ENCODE peak calls at places on chromosomes 5 and 9, in five cellular contexts. One of them, this sample, is unnamed.
A peak's percentile ranks its signal among the peaks of the same experiment; 100 is the strongest.

GRCh38 chr9:88521308-88521707 is 13.7 kb upstream of the NXNL2 start:
- DNase-seq in ureter: no peak
- DNase-seq in HFF-Myc: no peak
- DNase-seq in HT1080: no peak
- DNase-seq in stimulated activated CD4-positive, alpha-beta T cell treated with anti-CD3 and anti-CD28 coated beads, Interleukin-12 subunit alpha, Interleukin-12 subunit beta, amount 100 ng/mL, for 48 hours: no peak
- DNase-seq in this sample: no peak

GRCh38 chr5:154237946-154238345 is 47.4 kb downstream of the GALNT10 start:
- DNase-seq in ureter: no peak
- DNase-seq in HFF-Myc: no peak
- DNase-seq in HT1080: no peak
- DNase-seq in stimulated activated CD4-positive, alpha-beta T cell treated with anti-CD3 and anti-CD28 coated beads, Interleukin-12 subunit alpha, Interleukin-12 subunit beta, amount 100 ng/mL, for 48 hours: no peak
- DNase-seq in this sample: no peak

GRCh38 chr5:171412186-171412585 is 7.3 kb upstream of the FGF18 start:
- DNase-seq in ureter: no peak
- DNase-seq in HFF-Myc: no peak
- DNase-seq in HT1080: no peak
- DNase-seq in stimulated activated CD4-positive, alpha-beta T cell treated with anti-CD3 and anti-CD28 coated beads, Interleukin-12 subunit alpha, Interleukin-12 subunit beta, amount 100 ng/mL, for 48 hours: no peak
- DNase-seq in this sample: no peak

GRCh38 chr9:93234600-93234999 is 50.7 kb downstream of the WNK2 start:
- DNase-seq in ureter: no peak
- DNase-seq in HFF-Myc: no peak
- DNase-seq in HT1080: no peak
- DNase-seq in stimulated activated CD4-positive, alpha-beta T cell treated with anti-CD3 and anti-CD28 coated beads, Interleukin-12 subunit alpha, Interleukin-12 subunit beta, amount 100 ng/mL, for 48 hours: no peak
- DNase-seq in this sample: no peak

GRCh38 chr9:134598884-134599245 is 42.7 kb upstream of the COL5A1 start:
- DNase-seq in ureter: no peak
- DNase-seq in HFF-Myc: no peak
- DNase-seq in HT1080: no peak
- DNase-seq in stimulated activated CD4-positive, alpha-beta T cell treated with anti-CD3 and anti-CD28 coated beads, Interleukin-12 subunit alpha, Interleukin-12 subunit beta, amount 100 ng/mL, for 48 hours: no peak
- DNase-seq in this sample: no peak

GRCh38 chr5:133429046-133429445 is 183.3 kb downstream of the FSTL4 start:
- DNase-seq in ureter: no peak
- DNase-seq in HFF-Myc: no peak
- DNase-seq in HT1080: no peak
- DNase-seq in stimulated activated CD4-positive, alpha-beta T cell treated with anti-CD3 and anti-CD28 coated beads, Interleukin-12 subunit alpha, Interleukin-12 subunit beta, amount 100 ng/mL, for 48 hours: no peak
- DNase-seq in this sample: no peak

GRCh38 chr5:55558484-55558883 is 23.7 kb upstream of the PLPP1 start:
- DNase-seq in ureter: no peak
- DNase-seq in HFF-Myc: no peak
- DNase-seq in HT1080: no peak
- DNase-seq in stimulated activated CD4-positive, alpha-beta T cell treated with anti-CD3 and anti-CD28 coated beads, Interleukin-12 subunit alpha, Interleukin-12 subunit beta, amount 100 ng/mL, for 48 hours: no peak
- DNase-seq in this sample: no peak

GRCh38 chr5:169548315-169548714 is 35.3 kb upstream of the SPDL1 start:
- DNase-seq in ureter: no peak
- DNase-seq in HFF-Myc: peak; percentile 10
- DNase-seq in HT1080: peak; percentile 28
- DNase-seq in stimulated activated CD4-positive, alpha-beta T cell treated with anti-CD3 and anti-CD28 coated beads, Interleukin-12 subunit alpha, Interleukin-12 subunit beta, amount 100 ng/mL, for 48 hours: no peak
- DNase-seq in this sample: peak; percentile 60

GRCh38 chr9:136438909-136439549 is 616 bp downstream of the INPP5E start:
- DNase-seq in ureter: no peak
- DNase-seq in HFF-Myc: no peak
- DNase-seq in HT1080: peak; percentile 32
- DNase-seq in stimulated activated CD4-positive, alpha-beta T cell treated with anti-CD3 and anti-CD28 coated beads, Interleukin-12 subunit alpha, Interleukin-12 subunit beta, amount 100 ng/mL, for 48 hours: peak; percentile 28
- DNase-seq in this sample: no peak

GRCh38 chr5:125485003-125485641 is 738.7 kb upstream of the ZNF608 start:
- DNase-seq in ureter: peak; percentile 63
- DNase-seq in HFF-Myc: peak; percentile 99
- DNase-seq in HT1080: peak; percentile 98
- DNase-seq in stimulated activated CD4-positive, alpha-beta T cell treated with anti-CD3 and anti-CD28 coated beads, Interleukin-12 subunit alpha, Interleukin-12 subunit beta, amount 100 ng/mL, for 48 hours: no peak
- DNase-seq in this sample: peak; percentile 100

GRCh38 chr9:80320916-80321315 is 749.2 kb downstream of the TLE4 start:
- DNase-seq in ureter: no peak
- DNase-seq in HFF-Myc: no peak
- DNase-seq in HT1080: no peak
- DNase-seq in stimulated activated CD4-positive, alpha-beta T cell treated with anti-CD3 and anti-CD28 coated beads, Interleukin-12 subunit alpha, Interleukin-12 subunit beta, amount 100 ng/mL, for 48 hours: no peak
- DNase-seq in this sample: no peak

GRCh38 chr5:122864400-122864799 is 19.0 kb downstream of the SNX24 start:
- DNase-seq in ureter: no peak
- DNase-seq in HFF-Myc: no peak
- DNase-seq in HT1080: no peak
- DNase-seq in stimulated activated CD4-positive, alpha-beta T cell treated with anti-CD3 and anti-CD28 coated beads, Interleukin-12 subunit alpha, Interleukin-12 subunit beta, amount 100 ng/mL, for 48 hours: no peak
- DNase-seq in this sample: no peak

GRCh38 chr5:107063511-107063910 is 607.2 kb downstream of the EFNA5 start:
- DNase-seq in ureter: no peak
- DNase-seq in HFF-Myc: no peak
- DNase-seq in HT1080: peak; percentile 2
- DNase-seq in stimulated activated CD4-positive, alpha-beta T cell treated with anti-CD3 and anti-CD28 coated beads, Interleukin-12 subunit alpha, Interleukin-12 subunit beta, amount 100 ng/mL, for 48 hours: no peak
- DNase-seq in this sample: no peak

GRCh38 chr5:45578270-45578669 is 117.9 kb downstream of the HCN1 start:
- DNase-seq in ureter: no peak
- DNase-seq in HFF-Myc: no peak
- DNase-seq in HT1080: peak; percentile 72
- DNase-seq in stimulated activated CD4-positive, alpha-beta T cell treated with anti-CD3 and anti-CD28 coated beads, Interleukin-12 subunit alpha, Interleukin-12 subunit beta, amount 100 ng/mL, for 48 hours: no peak
- DNase-seq in this sample: no peak

GRCh38 chr9:120441446-120442279 is 138.3 kb downstream of the CDK5RAP2 start:
- DNase-seq in ureter: no peak
- DNase-seq in HFF-Myc: no peak
- DNase-seq in HT1080: no peak
- DNase-seq in stimulated activated CD4-positive, alpha-beta T cell treated with anti-CD3 and anti-CD28 coated beads, Interleukin-12 subunit alpha, Interleukin-12 subunit beta, amount 100 ng/mL, for 48 hours: no peak
- DNase-seq in this sample: no peak

GRCh38 chr9:132415181-132415580 is 5.2 kb downstream of the CFAP77 start:
- DNase-seq in ureter: no peak
- DNase-seq in HFF-Myc: no peak
- DNase-seq in HT1080: no peak
- DNase-seq in stimulated activated CD4-positive, alpha-beta T cell treated with anti-CD3 and anti-CD28 coated beads, Interleukin-12 subunit alpha, Interleukin-12 subunit beta, amount 100 ng/mL, for 48 hours: no peak
- DNase-seq in this sample: no peak

GRCh38 chr9:130050472-130050871 is 3.2 kb upstream of the GPR107 start:
- DNase-seq in ureter: no peak
- DNase-seq in HFF-Myc: no peak
- DNase-seq in HT1080: no peak
- DNase-seq in stimulated activated CD4-positive, alpha-beta T cell treated with anti-CD3 and anti-CD28 coated beads, Interleukin-12 subunit alpha, Interleukin-12 subunit beta, amount 100 ng/mL, for 48 hours: no peak
- DNase-seq in this sample: no peak

GRCh38 chr9:137387034-137387890 is 35.7 kb downstream of the EXD3 start:
- DNase-seq in ureter: no peak
- DNase-seq in HFF-Myc: no peak
- DNase-seq in HT1080: no peak
- DNase-seq in stimulated activated CD4-positive, alpha-beta T cell treated with anti-CD3 and anti-CD28 coated beads, Interleukin-12 subunit alpha, Interleukin-12 subunit beta, amount 100 ng/mL, for 48 hours: peak; percentile 40
- DNase-seq in this sample: no peak

GRCh38 chr9:137434498-137435380 is 6.4 kb downstream of the ENTPD8 start:
- DNase-seq in ureter: no peak
- DNase-seq in HFF-Myc: no peak
- DNase-seq in HT1080: no peak
- DNase-seq in stimulated activated CD4-positive, alpha-beta T cell treated with anti-CD3 and anti-CD28 coated beads, Interleukin-12 subunit alpha, Interleukin-12 subunit beta, amount 100 ng/mL, for 48 hours: no peak
- DNase-seq in this sample: no peak

This sample was measured in H4.